ENCODE peak calls at places on chromosomes 1 and 21, in four cellular contexts. O is esophagus squamous epithelium; F is stimulated activated effector memory CD8-positive, alpha-beta T cell treated with anti-CD3 and anti-CD28 coated beads, Interleukin-12 subunit alpha, Interleukin-12 subunit beta, amount 100 ng/mL, for 72 hours; Z is AG09309. W is an unnamed sample.

GRCh38 chr1:29410476-29410875 is 174.2 kb downstream of the PTPRU start:
- DNase-seq in O (no peak), F (no peak), Z (no peak), W (no peak)

GRCh38 chr1:176954242-176954641 is 210.3 kb downstream of the ASTN1 start:
- DNase-seq in O (no peak), F (no peak), Z (no peak), W (no peak)

GRCh38 chr1:215793210-215793609 is 226.1 kb downstream of the KCTD3 start:
- DNase-seq in O (no peak), F (no peak), Z (peak; percentile 77), W (peak; percentile 37)

GRCh38 chr1:9058465-9058864 is 11.0 kb downstream of the SLC2A5 start:
- DNase-seq in O (no peak), F (no peak), Z (no peak), W (no peak)

GRCh38 chr1:244329591-244330317 is 122.0 kb downstream of the ADSS2 start:
- DNase-seq in O (no peak), F (no peak), Z (no peak), W (no peak)

GRCh38 chr1:106534612-106535011 is 521.9 kb upstream of the PRMT6 start:
- DNase-seq in O (no peak), F (no peak), Z (no peak), W (peak; percentile 7)

GRCh38 chr21:45573452-45574035 is 31.3 kb upstream of the SLC19A1 start:
- DNase-seq in O (no peak), F (no peak), Z (no peak), W (no peak)

GRCh38 chr21:16773206-16773605 is 739.6 kb upstream of the CXADR start:
- DNase-seq in O (no peak), F (no peak), Z (no peak), W (no peak)

GRCh38 chr1:85134583-85135455 is 66.0 kb downstream of the SYDE2 start:
- DNase-seq in O (no peak), F (no peak), Z (peak; percentile 50), W (no peak)

GRCh38 chr1:85463666-85464496 is 1.1 kb downstream of the DDAH1 start:
- DNase-seq in O (no peak), F (no peak), Z (no peak), W (peak; percentile 23)

GRCh38 chr1:23431431-23431830 is 6.9 kb upstream of the TCEA3 start:
- DNase-seq in O (no peak), F (no peak), Z (no peak), W (no peak)

GRCh38 chr1:232965124-232965911 is 14.9 kb downstream of the NTPCR start:
- DNase-seq in O (no peak), F (peak; percentile 26), Z (no peak), W (no peak)

GRCh38 chr1:151945725-151946365 is 36.5 kb upstream of the THEM4 start:
- DNase-seq in O (peak; percentile 71), F (peak; percentile 87), Z (peak; percentile 95), W (peak; percentile 60)

W was measured in Kasumi-1.